ENCODE peak calls at places on chromosomes 7 and 10, in ten cellular contexts. V is HepG2, R is prostate gland, D is ovary, I is spleen, C is upper lobe of left lung, T is heart left ventricle, S is suprapubic skin, N is tibial nerve, P is endothelial cell of umbilical vein. K is an unnamed sample.

GRCh38 chr10:5559642-5560141 is 34.9 kb downstream of the CALML3 start:
- DNase-seq in V (no peak), R (no peak), D (no peak), I (no peak), C (no peak), T (no peak), S (peak; percentile 50), N (no peak), P (peak; percentile 57), K (no peak)

GRCh38 chr7:71601840-71602239 is 469.9 kb downstream of the GALNT17 start:
- DNase-seq in V (no peak), R (no peak), D (no peak), I (no peak), C (no peak), T (no peak), S (no peak), N (peak; percentile 51), P (no peak), K (no peak)

GRCh38 chr7:142669074-142669654 is 80.1 kb upstream of the PRSS1 start:
- DNase-seq in V (no peak), R (no peak), D (no peak), I (no peak), C (no peak), T (no peak), S (no peak), N (no peak), P (peak; percentile 53), K (no peak)

GRCh38 chr10:107701947-107702346 is 537.4 kb upstream of the SORCS1 start:
- DNase-seq in V (no peak), R (no peak), D (no peak), I (no peak), C (no peak), T (no peak), S (no peak), N (no peak), P (no peak), K (no peak)

GRCh38 chr10:96765406-96766240 is 45.3 kb upstream of the PIK3AP1 start:
- DNase-seq in V (peak; percentile 62), R (peak; percentile 41), D (peak; percentile 65), I (peak; percentile 91), C (no peak), T (peak; percentile 83), S (peak; percentile 81), N (peak; percentile 30), P (peak; percentile 38), K (peak; percentile 85)

GRCh38 chr10:112182808-112183328 is 697 bp downstream of the GPAM start:
- DNase-seq in V (no peak), R (no peak), D (no peak), I (no peak), C (no peak), T (no peak), S (no peak), N (no peak), P (no peak), K (no peak)

GRCh38 chr10:30437039-30437781 is 3.2 kb downstream of the MAP3K8 start:
- DNase-seq in V (no peak), R (no peak), D (no peak), I (no peak), C (no peak), T (no peak), S (no peak), N (no peak), P (peak; percentile 59), K (no peak)

GRCh38 chr10:30818854-30819253 is 189.3 kb upstream of the LYZL2 start:
- DNase-seq in V (no peak), R (no peak), D (no peak), I (peak; percentile 57), C (no peak), T (no peak), S (peak; percentile 88), N (no peak), P (no peak), K (no peak)

GRCh38 chr10:120076966-120077706 is 184.6 kb downstream of the SEC23IP start:
- DNase-seq in V (no peak), R (no peak), D (no peak), I (no peak), C (no peak), T (no peak), S (no peak), N (no peak), P (no peak), K (no peak)

GRCh38 chr10:14415676-14416307 is 85.1 kb upstream of the FRMD4A start:
- DNase-seq in V (no peak), R (no peak), D (no peak), I (no peak), C (no peak), T (no peak), S (no peak), N (no peak), P (no peak), K (no peak)

GRCh38 chr10:109475704-109476103 is 447.6 kb downstream of the XPNPEP1 start:
- DNase-seq in V (no peak), R (no peak), D (no peak), I (no peak), C (no peak), T (no peak), S (no peak), N (no peak), P (no peak), K (no peak)

GRCh38 chr7:76318488-76319353 is 16.2 kb downstream of the HSPB1 start:
- DNase-seq in V (peak; percentile 84), R (peak; percentile 48), D (peak; percentile 84), I (no peak), C (no peak), T (peak; percentile 79), S (peak; percentile 91), N (peak; percentile 69), P (peak; percentile 77), K (peak; percentile 91)

DNA sequence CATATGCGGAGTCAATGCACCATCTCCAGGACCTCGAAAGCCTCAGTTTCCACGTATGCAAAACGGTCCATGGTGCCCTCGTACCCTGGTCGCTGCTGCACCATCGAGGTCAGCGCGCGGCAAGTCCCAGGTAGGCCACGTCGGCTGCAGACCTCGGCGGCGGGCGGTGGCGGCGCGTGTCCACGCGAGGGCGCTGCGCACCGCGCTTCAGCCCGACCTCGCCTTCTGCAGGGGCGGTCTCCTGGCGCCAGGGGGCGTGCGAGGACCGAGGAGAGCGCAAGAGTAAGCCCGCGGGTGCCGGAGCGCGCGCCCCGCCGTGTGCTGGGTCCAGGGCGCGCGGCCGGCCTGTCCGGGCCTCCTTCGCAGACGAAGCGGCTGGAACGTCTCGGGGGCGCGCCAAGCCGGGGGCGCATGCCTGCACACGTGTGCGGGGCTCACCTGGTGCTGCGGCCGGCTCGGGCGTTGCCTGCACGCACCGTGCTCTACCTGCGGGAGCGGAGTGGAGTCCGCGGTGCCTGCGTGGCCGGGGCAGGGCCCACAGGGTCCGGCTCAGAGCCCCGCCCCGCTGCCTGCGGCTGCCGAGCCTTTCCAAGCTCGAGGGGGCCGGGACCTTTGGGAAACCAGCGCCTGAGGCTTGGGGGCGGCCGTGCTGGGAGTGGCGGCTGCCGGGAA is 54.0 kb downstream of the GLRX3 start:
- DNase-seq in V (peak; percentile 68), R (peak; percentile 84), D (peak; percentile 94), I (peak; percentile 97), C (peak; percentile 99), T (peak; percentile 94), S (peak; percentile 90), N (peak; percentile 81), P (peak; percentile 89), K (peak; percentile 94)
- TF ChIP-seq POLR2A in V (no peak), R (no peak), D (no peak), I (no peak), C (no peak), T (no peak), S (no peak), N (no peak), P (peak; percentile 19), K (no peak)

GRCh38 chr10:29297678-29298077 is 8.8 kb downstream of the LYZL1 start:
- DNase-seq in V (no peak), R (no peak), D (no peak), I (no peak), C (no peak), T (no peak), S (no peak), N (no peak), P (no peak), K (no peak)
- H3K9me3 ChIP-seq in V (peaks cover 19% of the 10 kb centered on the region), R (no peaks in the 10 kb centered on the region), D (no peaks in the 10 kb centered on the region), I (peaks cover 55% of the 10 kb centered on the region), C (peaks cover 4% of the 10 kb centered on the region), T (peaks cover 5% of the 10 kb centered on the region), S (peaks cover 17% of the 10 kb centered on the region), N (no peaks in the 10 kb centered on the region), P (no peaks in the 10 kb centered on the region), K (no peaks in the 10 kb centered on the region)

GRCh38 chr10:88989824-88990527 is 622 bp upstream of the FAS start:
- DNase-seq in V (no peak), R (peak; percentile 66), D (no peak), I (no peak), C (no peak), T (no peak), S (no peak), N (no peak), P (peak; percentile 81), K (no peak)

GRCh38 chr10:88991900-88992237 is 1.3 kb downstream of the FAS start:
- DNase-seq in V (no peak), R (no peak), D (no peak), I (no peak), C (no peak), T (no peak), S (no peak), N (no peak), P (no peak), K (no peak)

GRCh38 chr10:88992945-88993537 is 2.4 kb downstream of the FAS start:
- DNase-seq in V (no peak), R (peak; percentile 37), D (no peak), I (no peak), C (no peak), T (no peak), S (no peak), N (no peak), P (no peak), K (no peak)

GRCh38 chr10:88990528-88991160 is at the start of gene FAS:
- DNase-seq in V (peak; percentile 27), R (peak; percentile 67), D (peak; percentile 80), I (peak; percentile 94), C (peak; percentile 92), T (peak; percentile 86), S (peak; percentile 93), N (peak; percentile 59), P (peak; percentile 53), K (peak; percentile 91)

DNA sequence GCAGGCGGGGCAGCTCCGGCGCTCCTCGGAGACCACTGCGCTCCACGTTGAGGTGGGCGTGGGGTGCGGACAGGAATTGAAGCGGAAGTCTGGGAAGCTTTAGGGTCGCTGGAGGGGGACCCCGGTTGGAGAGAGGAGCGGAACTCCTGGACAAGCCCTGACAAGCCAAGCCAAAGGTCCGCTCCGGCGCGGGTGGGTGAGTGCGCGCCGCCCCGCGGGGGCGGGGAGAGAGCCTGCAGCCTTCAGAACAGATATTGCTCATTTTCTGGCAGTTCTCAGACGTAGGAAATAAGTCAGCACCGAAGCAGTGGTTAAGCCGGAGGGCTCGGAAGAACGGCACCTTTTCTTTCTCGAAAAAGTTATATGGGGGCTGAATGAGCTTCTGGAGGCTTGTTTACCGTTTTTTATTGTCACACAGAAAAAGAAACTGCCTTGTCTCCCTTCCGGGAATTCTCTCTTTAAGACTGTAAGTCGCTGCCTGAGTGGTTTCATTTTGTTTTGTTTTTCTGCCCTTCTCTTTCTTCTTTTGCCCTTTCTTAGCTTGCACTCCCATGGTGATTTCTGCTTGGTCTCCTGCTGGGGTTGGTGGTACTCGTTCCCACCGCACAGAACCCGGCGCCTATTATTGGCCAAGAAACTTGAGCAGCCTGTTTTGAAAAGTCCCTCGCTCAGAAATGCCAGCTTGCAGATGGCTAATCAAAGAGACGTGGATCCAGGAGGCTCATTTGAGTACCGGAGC is 732 bp downstream of the FAS start:
- DNase-seq in V (peak; percentile 54), R (peak; percentile 65), D (peak; percentile 89), I (peak; percentile 92), C (peak; percentile 93), T (peak; percentile 86), S (peak; percentile 81), N (peak; percentile 65), P (peak; percentile 63), K (peak; percentile 65)
- TF ChIP-seq POLR2A in V (no peak), R (peak; percentile 37), D (peak; percentile 67), I (no peak), C (no peak), T (peak; percentile 55), S (no peak), N (no peak), P (no peak), K (peak; percentile 51)

GRCh38 chr10:130283234-130283574 is 147.0 kb downstream of the GLRX3 start:
- DNase-seq in V (no peak), R (no peak), D (no peak), I (no peak), C (no peak), T (no peak), S (no peak), N (no peak), P (no peak), K (no peak)
- H3K9me3 ChIP-seq in V (peaks cover 97% of the 10 kb centered on the region), R (no peaks in the 10 kb centered on the region), D (no peaks in the 10 kb centered on the region), I (peaks cover 100% of the 10 kb centered on the region), C (peaks cover 37% of the 10 kb centered on the region), T (peaks cover 83% of the 10 kb centered on the region), S (peaks cover 52% of the 10 kb centered on the region), N (peaks cover 7% of the 10 kb centered on the region), P (peaks cover 24% of the 10 kb centered on the region), K (peaks cover 55% of the 10 kb centered on the region)

K was measured in Peyer's patch.